ENCODE peak calls at places on chromosomes 2 and 18, in six cellular contexts. A is IMR-90, Z is neuronal stem cell, D is mesendoderm, B is mesenchymal stem cell, O is H1. Y is an unnamed sample.
A peak's percentile ranks its signal among the peaks of the same experiment; 100 is the strongest.

GRCh38 chr18:76450912-76451421 is 44.1 kb downstream of the ZNF516 start:
- DNase-seq in A (peak; percentile 72), Z (peak; percentile 35), D (peak; percentile 65), B (peak; percentile 83), O (no peak), Y (peak; percentile 51)

GRCh38 chr2:219556413-219556812 is 12.6 kb downstream of the TMEM198 start:
- DNase-seq in A (no peak), Z (no peak), D (no peak), B (no peak), O (no peak), Y (no peak)

GRCh38 chr2:156436477-156437085 is 402 bp downstream of the GPD2 start:
- DNase-seq in A (peak; percentile 32), Z (peak; percentile 6), D (peak; percentile 59), B (peak; percentile 52), O (no peak), Y (no peak)

GRCh38 chr2:237696471-237696870 is 69.1 kb downstream of the LRRFIP1 start:
- DNase-seq in A (no peak), Z (no peak), D (no peak), B (peak; percentile 29), O (no peak), Y (peak; percentile 14)

GRCh38 chr2:19124135-19124534 is 234.3 kb downstream of the OSR1 start:
- DNase-seq in A (peak; percentile 95), Z (no peak), D (no peak), B (peak; percentile 41), O (no peak), Y (no peak)

GRCh38 chr2:119049968-119050657 is 108.1 kb downstream of the MARCO start:
- DNase-seq in A (no peak), Z (no peak), D (peak; percentile 77), B (no peak), O (no peak), Y (peak; percentile 71)

GRCh38 chr18:8538935-8539334 is 70.3 kb upstream of the RAB12 start:
- DNase-seq in A (no peak), Z (no peak), D (peak; percentile 13), B (no peak), O (no peak), Y (no peak)

GRCh38 chr2:71943238-71944182 is 204.2 kb downstream of the CYP26B1 start:
- DNase-seq in A (no peak), Z (no peak), D (no peak), B (no peak), O (no peak), Y (peak; percentile 13)

GRCh38 chr2:239519081-239519920 is 118.5 kb upstream of the HDAC4 start:
- DNase-seq in A (no peak), Z (no peak), D (peak; percentile 8), B (no peak), O (no peak), Y (no peak)
- H2BK15ac ChIP-seq in A (no peak overlapping the region), Z (peak overlapping the region; percentile 21), D (no peak overlapping the region), B (no peak overlapping the region), O (no peak overlapping the region), Y (no peak overlapping the region)

GRCh38 chr18:58597649-58598048 is 31.2 kb downstream of the ALPK2 start:
- DNase-seq in A (no peak), Z (no peak), D (no peak), B (no peak), O (no peak), Y (no peak)
- H2BK120ac ChIP-seq in A (no peak overlapping the region), Z (no peak overlapping the region), D (no peak overlapping the region), B (no peak overlapping the region), O (no peak overlapping the region), Y (no peak overlapping the region)

DNA sequence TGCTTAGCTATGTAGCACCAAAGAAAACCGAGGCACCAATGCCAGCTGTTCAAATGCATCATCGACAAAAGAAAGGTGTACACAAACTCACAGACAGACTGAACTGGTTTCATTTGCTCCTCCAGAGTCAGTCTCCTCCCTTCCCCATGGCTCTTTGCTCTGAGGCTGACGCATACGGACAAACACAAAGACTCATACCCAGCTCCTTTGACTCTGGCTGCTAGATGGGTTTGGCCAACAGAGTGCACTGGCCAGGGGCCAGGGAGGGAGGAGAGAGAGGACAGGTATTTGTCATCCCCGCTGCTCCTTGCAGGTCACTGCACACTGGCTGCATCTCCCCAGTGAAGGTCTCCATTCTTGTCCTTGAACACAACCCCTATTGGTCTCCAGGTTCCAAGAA is 40.7 kb downstream of the DNER start:
- DNase-seq in A (no peak), Z (no peak), D (no peak), B (no peak), O (no peak), Y (no peak)
- H3K27me3 ChIP-seq in A (no peaks in the 10 kb centered on the region), Z (no peaks in the 10 kb centered on the region), D (no peaks in the 10 kb centered on the region), B (peaks cover 31% of the 10 kb centered on the region), O (no peaks in the 10 kb centered on the region), Y (no peaks in the 10 kb centered on the region)

GRCh38 chr2:8729939-8730338 is 48.1 kb downstream of the ID2 start:
- DNase-seq in A (no peak), Z (no peak), D (no peak), B (no peak), O (no peak), Y (no peak)

GRCh38 chr2:8725838-8726237 is 44.0 kb downstream of the ID2 start:
- DNase-seq in A (no peak), Z (no peak), D (no peak), B (no peak), O (no peak), Y (no peak)

GRCh38 chr2:8732601-8733000 is 50.7 kb downstream of the ID2 start:
- DNase-seq in A (no peak), Z (no peak), D (no peak), B (no peak), O (no peak), Y (no peak)

DNA sequence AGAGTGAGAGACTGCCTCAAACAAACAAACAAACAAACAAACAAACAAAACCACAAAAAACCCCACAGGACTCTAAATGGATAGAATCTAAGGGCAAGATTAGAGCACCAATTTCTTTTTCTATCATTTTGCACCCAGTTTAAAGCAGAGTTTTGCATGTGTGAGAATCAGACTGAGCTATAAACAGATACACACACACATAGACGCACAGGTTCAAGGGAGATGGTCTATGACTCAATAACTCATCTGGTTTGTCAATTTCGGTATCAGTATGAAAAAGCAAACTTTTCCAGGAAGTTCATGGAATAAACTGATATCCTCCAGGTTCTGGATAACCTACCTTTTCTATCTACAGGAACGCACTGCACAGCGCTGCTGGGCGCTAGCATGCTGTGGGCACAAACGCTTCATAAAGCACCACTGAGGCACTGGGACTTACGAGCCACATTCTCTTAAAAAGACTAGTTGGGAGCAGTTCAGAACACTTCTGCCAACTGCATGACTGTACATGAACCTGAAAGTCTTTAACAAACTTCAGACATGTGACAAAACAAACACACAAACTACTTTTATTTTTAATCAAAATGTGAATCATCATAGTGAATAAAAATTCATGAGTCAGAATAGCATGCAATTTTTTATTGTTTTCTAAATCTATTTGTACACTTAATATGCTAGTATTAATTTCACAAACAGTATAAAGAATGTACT is 46.6 kb downstream of the ID2 start:
- DNase-seq in A (no peak), Z (no peak), D (no peak), B (no peak), O (no peak), Y (no peak)
- H2BK15ac ChIP-seq in A (no peak overlapping the region), Z (no peak overlapping the region), D (no peak overlapping the region), B (no peak overlapping the region), O (no peak overlapping the region), Y (no peak overlapping the region)

Y was measured in H9.